ENCODE peak calls at places on chromosomes 11 and 22, in six cellular contexts. U, Q, G, M, W and X are unnamed samples.

GRCh38 chr11:67504023-67504949 is 877 bp downstream of the PITPNM1 start:
- DNase-seq in U (no peak), Q (peak; percentile 60), G (peak; percentile 36), M (no peak), W (no peak), X (peak; percentile 12)

GRCh38 chr11:8488395-8488794 is 105.6 kb downstream of the STK33 start:
- DNase-seq in U (no peak), Q (no peak), G (no peak), M (no peak), W (no peak), X (no peak)

GRCh38 chr11:2507212-2507901 is 62.5 kb downstream of the KCNQ1 start:
- DNase-seq in U (no peak), Q (no peak), G (peak; percentile 6), M (no peak), W (no peak), X (no peak)

GRCh38 chr11:116742104-116742503 is 30.7 kb downstream of the BUD13 start:
- DNase-seq in U (peak; percentile 65), Q (no peak), G (no peak), M (peak; percentile 77), W (no peak), X (peak; percentile 58)

GRCh38 chr11:11724994-11725393 is 103.2 kb upstream of the GALNT18 start:
- DNase-seq in U (no peak), Q (no peak), G (no peak), M (no peak), W (no peak), X (no peak)

GRCh38 chr11:71144736-71145135 is 107.6 kb downstream of the SHANK2 start:
- DNase-seq in U (no peak), Q (no peak), G (no peak), M (no peak), W (no peak), X (no peak)

GRCh38 chr11:12175694-12176241 is 65.4 kb downstream of the MICAL2 start:
- DNase-seq in U (peak; percentile 84), Q (no peak), G (no peak), M (peak; percentile 97), W (no peak), X (peak; percentile 93)

GRCh38 chr11:9138612-9139579 is 47.5 kb upstream of the SCUBE2 start:
- DNase-seq in U (peak; percentile 91), Q (no peak), G (no peak), M (peak; percentile 89), W (no peak), X (peak; percentile 82)

GRCh38 chr11:83306385-83307080 is 20.4 kb upstream of the CCDC90B start:
- DNase-seq in U (no peak), Q (no peak), G (no peak), M (no peak), W (no peak), X (no peak)

GRCh38 chr11:112219476-112220232 is 6.6 kb upstream of the PTS start:
- DNase-seq in U (peak; percentile 91), Q (peak; percentile 78), G (no peak), M (peak; percentile 39), W (no peak), X (peak; percentile 63)

GRCh38 chr22:46292727-46293126 is 3.9 kb upstream of the GTSE1 start:
- DNase-seq in U (no peak), Q (no peak), G (no peak), M (no peak), W (no peak), X (no peak)

GRCh38 chr11:61160487-61161189 is 588 bp downstream of the VPS37C start:
- DNase-seq in U (peak; percentile 30), Q (no peak), G (no peak), M (no peak), W (no peak), X (no peak)

DNA sequence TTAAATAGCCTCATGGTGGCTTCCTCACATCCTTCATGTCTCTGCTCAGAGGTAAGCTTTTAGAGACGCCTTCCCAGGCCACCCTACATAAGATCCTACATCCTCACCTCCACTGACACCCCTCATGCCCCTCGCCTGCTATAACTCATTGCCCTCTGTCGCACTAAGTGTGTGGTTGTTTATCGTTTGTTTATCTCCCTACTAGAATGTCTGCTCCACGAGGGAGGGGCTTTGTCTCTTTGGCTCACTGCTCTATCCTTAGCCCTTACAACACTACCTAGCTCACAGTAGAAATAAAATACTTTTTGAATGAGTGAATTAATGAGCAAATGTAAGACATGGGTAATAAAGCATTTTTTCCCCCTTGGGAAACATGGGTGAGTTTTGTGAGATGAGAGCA is 1.3 kb upstream of the CBLIF start:
- DNase-seq in U (no peak), Q (no peak), G (no peak), M (no peak), W (no peak), X (no peak)
- TF ChIP-seq CTCF in U (no peak), Q (no peak), G (no peak), M (no peak), W (no peak), X (no peak)

DNA sequence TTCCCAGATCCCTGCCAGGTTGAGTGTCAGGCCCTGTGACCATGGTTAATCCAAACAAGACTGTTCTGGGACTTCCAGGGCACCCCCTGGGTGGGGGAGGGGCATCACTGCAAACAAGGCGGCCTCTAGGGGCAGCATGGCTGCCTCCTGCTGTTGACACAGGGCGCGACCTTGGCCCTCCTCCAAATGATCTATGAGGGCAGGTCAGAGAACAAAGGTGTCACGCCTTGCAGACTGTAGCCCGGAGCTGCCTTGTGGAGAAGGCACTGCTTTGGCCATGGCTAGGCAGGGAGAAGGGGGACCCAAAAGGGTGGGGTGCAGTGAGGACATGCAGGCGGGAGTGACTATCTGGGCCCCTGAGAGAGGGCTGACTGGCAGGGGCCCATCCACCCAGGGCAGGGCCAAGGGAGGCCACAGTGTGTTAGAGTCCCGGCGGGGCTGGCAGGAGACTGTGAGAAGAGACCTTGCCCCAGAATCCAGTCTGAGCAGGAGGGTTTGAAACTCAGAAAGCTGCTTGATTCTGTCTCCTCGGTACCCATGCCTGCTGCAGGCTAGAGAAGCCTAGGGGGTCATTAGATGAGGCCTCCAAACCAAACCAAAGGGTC is 35.6 kb downstream of the KCNC1 start:
- DNase-seq in U (no peak), Q (peak; percentile 43), G (no peak), M (no peak), W (no peak), X (no peak)
- TF ChIP-seq CTCF in U (no peak), Q (peak; percentile 46), G (no peak), M (no peak), W (peak; percentile 39), X (no peak)

GRCh38 chr22:42614312-42615091 is at the start of gene POLDIP3:
- DNase-seq in U (peak; percentile 99), Q (peak; percentile 98), G (peak; percentile 97), M (peak; percentile 91), W (peak; percentile 100), X (peak; percentile 97)
- TF ChIP-seq CTCF in U (no peak), Q (peak; percentile 45), G (no peak), M (no peak), W (no peak), X (peak; percentile 44)

DNA sequence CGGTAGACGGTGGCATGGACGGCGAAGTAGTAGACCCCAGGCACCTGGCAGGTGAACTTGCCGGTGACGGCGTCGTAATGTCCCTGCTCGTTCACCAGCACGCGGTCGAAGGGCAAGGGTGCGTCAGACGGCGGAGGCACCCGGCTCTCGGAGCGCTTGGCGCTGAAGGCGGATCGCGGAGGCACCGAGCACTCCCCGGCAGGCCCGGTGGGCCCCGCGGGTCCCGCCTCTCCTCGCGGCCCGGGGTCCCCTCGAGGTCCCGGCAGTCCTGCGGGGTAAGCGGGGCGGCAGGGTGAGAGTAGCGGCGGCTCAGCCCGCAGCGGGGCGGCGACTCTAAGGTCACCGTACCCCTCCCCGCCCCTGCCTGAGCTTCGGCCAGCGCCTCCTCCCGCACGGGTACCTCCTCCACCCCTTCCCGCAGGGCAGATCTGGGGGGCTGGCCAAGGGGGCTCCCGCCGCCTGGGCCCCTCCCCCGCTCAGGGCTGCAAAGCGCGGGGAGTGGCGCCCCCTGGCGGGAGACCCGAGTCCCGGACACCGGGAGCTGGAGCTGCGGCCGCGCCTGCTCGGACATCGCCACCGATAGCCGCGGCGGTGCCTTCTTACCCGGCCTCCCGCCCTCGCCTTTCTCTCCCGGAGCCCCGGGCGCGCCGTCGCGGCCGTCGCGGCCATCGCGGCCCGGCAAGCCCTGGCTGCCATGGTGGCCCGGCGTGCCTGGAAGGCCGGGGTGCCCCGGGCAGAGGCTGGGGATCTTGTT is 925 bp downstream of the C1QTNF5 start:
- DNase-seq in U (peak; percentile 57), Q (peak; percentile 89), G (peak; percentile 19), M (no peak), W (peak; percentile 86), X (no peak)
- TF ChIP-seq CTCF in U (peak; percentile 78), Q (peak; percentile 93), G (no peak), M (peak; percentile 36), W (peak; percentile 99), X (peak; percentile 71)

DNA sequence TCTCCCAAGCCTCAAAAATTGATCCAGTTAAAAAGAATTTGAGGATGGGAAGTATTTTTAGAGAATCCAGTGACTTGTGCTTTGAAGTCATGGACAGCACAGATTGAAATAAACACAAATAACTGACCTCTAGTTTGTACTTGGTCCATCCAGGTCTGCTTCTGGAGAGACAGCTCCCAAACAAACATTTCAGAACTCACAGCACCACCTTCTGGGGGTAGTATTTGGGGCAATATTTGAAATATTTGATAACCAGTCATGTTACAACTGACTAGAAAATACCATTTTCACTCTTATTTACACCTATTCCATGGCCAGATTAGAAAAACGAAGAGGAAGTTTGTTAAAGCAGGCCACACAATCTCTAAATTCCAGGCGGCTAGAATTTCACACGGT is 56.2 kb downstream of the CTSC start:
- DNase-seq in U (peak; percentile 50), Q (peak; percentile 25), G (no peak), M (no peak), W (no peak), X (no peak)
- TF ChIP-seq CTCF in U (peak; percentile 34), Q (peak; percentile 33), G (no peak), M (no peak), W (no peak), X (peak; percentile 12)

DNA sequence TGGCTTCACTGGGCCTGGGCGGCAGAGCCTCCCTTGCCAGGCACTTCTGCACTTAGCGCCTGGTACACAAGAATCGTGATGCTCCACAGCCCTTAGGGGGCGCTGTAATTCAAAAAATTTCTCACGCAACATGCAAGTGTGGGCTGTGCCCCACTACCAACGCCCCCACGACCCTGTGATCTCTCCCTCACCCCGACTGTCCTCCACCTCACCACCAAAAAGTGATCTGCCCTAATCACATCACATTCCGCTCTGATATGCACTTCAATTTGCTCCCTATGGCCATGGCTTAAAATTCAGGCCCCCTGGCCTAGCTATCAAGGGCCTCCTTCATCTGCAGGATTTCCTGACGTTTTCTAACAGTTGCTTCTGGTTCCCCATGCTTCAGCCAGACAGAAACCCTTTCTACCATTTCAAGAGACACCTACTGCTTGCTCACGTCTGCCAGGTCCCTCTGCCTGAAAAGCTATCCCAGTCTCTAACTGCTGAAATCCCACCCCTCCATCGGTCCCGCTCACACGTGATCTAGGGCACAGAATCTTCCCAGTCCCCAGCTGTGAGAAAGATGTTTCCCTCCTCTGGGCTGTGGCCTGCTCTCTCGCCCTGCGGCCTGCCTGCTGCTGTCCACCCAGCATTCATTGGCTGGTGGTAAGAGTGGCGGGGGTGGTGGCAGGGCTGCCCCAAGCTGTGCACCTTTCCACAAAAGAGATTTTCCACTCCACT is 27.9 kb upstream of the LRRC32 start:
- DNase-seq in U (no peak), Q (peak; percentile 32), G (no peak), M (no peak), W (no peak), X (no peak)
- TF ChIP-seq CTCF in U (no peak), Q (peak; percentile 29), G (no peak), M (peak; percentile 20), W (peak; percentile 64), X (peak; percentile 56)

GRCh38 chr11:65401073-65401802 is 14.8 kb downstream of the FRMD8 start:
- DNase-seq in U (no peak), Q (no peak), G (no peak), M (no peak), W (no peak), X (no peak)
- TF ChIP-seq CTCF in U (no peak), Q (no peak), G (no peak), M (no peak), W (no peak), X (no peak)